ENCODE peak calls at places on chromosomes 1 and 21, in seven cellular contexts. J is transverse colon, H is K562, W is HCT116, U is heart left ventricle, E is A549, Z is right lobe of liver. O is an unnamed sample. For H3K4me1, the result is how much of the 10 kb centered on the place peaks cover.

GRCh38 chr1:228935198-228935663 is 200.0 kb downstream of the RHOU start:
- DNase-seq in J (no peak), U (no peak), H (no peak), E (no peak), W (no peak), Z (no peak), O (no peak)

GRCh38 chr1:57276916-57277315 is 146.9 kb downstream of the DAB1 start:
- DNase-seq in Z (no peak), H (no peak), W (no peak), J (no peak), E (no peak), U (no peak), O (no peak)

GRCh38 chr1:12556368-12556930 is 61.6 kb downstream of the DHRS3 start:
- DNase-seq in Z (peak), J (peak), U (no peak), W (no peak), H (peak), E (peak), O (no peak)

GRCh38 chr1:38141483-38141882 is 94.9 kb upstream of the POU3F1 start:
- DNase-seq in J (no peak), Z (no peak), W (no peak), E (no peak), U (no peak), H (no peak), O (no peak)

GRCh38 chr1:84247425-84248220 is 53.9 kb upstream of the SAMD13 start:
- DNase-seq in Z (no peak), E (peak), U (no peak), H (peak), W (peak), J (peak), O (no peak)

GRCh38 chr21:27649323-27649722 is 682.4 kb upstream of the ADAMTS5 start:
- DNase-seq in Z (no peak), E (no peak), U (no peak), H (no peak), J (no peak), W (no peak), O (no peak)

GRCh38 chr1:113991467-113991997 is 12.3 kb downstream of the OLFML3 start:
- DNase-seq in J (no peak), U (no peak), E (no peak), Z (no peak), W (no peak), H (no peak), O (no peak)

GRCh38 chr1:38578444-38578951 is 281.1 kb downstream of the RRAGC start:
- DNase-seq in H (no peak), E (no peak), W (no peak), U (no peak), J (no peak), Z (no peak), O (no peak)

GRCh38 chr1:177103005-177103404 is 61.5 kb downstream of the ASTN1 start:
- DNase-seq in J (no peak), E (no peak), H (no peak), Z (no peak), W (no peak), U (no peak), O (no peak)

GRCh38 chr1:12567288-12567819 is 50.7 kb downstream of the DHRS3 start:
- DNase-seq in U (no peak), E (no peak), Z (no peak), W (no peak), J (no peak), H (no peak), O (no peak)

GRCh38 chr21:40603774-40604173 is 243.2 kb downstream of the DSCAM start:
- DNase-seq in U (no peak), H (no peak), J (no peak), E (no peak), Z (no peak), W (no peak), O (no peak)

GRCh38 chr1:172002725-172003345 is 161.5 kb downstream of the DNM3 start:
- DNase-seq in W (peak), U (no peak), H (peak), Z (no peak), J (peak), E (peak), O (no peak)

GRCh38 chr1:2950926-2951305 is 70.4 kb upstream of the ACTRT2 start:
- DNase-seq in U (peak), W (no peak), E (no peak), H (no peak), Z (peak), J (no peak), O (no peak)

GRCh38 chr21:40120944-40121575 is 253.8 kb downstream of the PCP4 start:
- DNase-seq in W (no peak), Z (no peak), H (peak), U (no peak), J (no peak), E (peak), O (no peak)

GRCh38 chr1:66598670-66599069 is 64.7 kb downstream of the SGIP1 start:
- DNase-seq in E (no peak), Z (no peak), H (no peak), W (no peak), U (no peak), J (no peak), O (no peak)

GRCh38 chr1:239170828-239171227 is 215.5 kb upstream of the CHRM3 start:
- DNase-seq in J (no peak), W (no peak), H (no peak), Z (no peak), U (no peak), E (no peak), O (no peak)

GRCh38 chr1:19775317-19775716 is 24.4 kb downstream of the TMCO4 start:
- DNase-seq in Z (no peak), H (no peak), U (no peak), W (no peak), E (no peak), J (no peak), O (no peak)

GRCh38 chr1:117683571-117684285 is 77.9 kb downstream of the TENT5C start:
- DNase-seq in J (no peak), W (no peak), Z (no peak), E (no peak), H (no peak), U (no peak), O (no peak)

GRCh38 chr1:71049951-71050598 is 2.5 kb upstream of the PTGER3 start:
- DNase-seq in J (no peak), Z (no peak), H (peak), W (peak), U (no peak), E (peak), O (no peak)

GRCh38 chr1:51936531-51936930 is 54.0 kb downstream of the RAB3B start:
- DNase-seq in J (no peak), E (no peak), Z (no peak), U (no peak), W (no peak), H (no peak), O (no peak)

GRCh38 chr1:22018583-22019559 is 17.4 kb downstream of the CELA3A start:
- DNase-seq in U (peak), J (peak), H (peak), Z (no peak), E (peak), W (no peak), O (peak)

DNA sequence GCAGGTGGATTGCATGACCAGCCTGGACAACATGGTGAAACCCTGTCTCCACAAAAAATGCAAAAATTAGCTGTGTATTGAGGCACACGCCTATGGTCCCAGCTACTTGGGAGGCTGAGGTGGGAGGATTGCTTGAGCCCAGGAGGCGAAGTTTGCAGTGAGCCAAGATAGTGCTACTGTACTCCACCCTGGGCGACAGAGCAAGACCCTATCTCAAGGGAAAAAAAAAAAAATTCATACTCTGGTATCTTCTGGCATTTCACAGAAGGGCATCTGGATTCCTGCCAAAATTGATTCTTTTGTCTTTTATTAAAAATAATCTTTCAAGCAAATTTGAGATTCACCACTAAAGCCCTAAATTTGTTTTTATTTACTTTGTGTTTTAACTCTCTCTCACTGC is 19.2 kb downstream of the CLIC4 start:
- DNase-seq in W (no peak), Z (no peak), U (no peak), H (no peak), J (no peak), E (no peak), O (no peak)
- H3K4me1 ChIP-seq in W (under half), Z (half or more), U (under half), H (under half), J (under half), E (under half), O (half or more)

DNA sequence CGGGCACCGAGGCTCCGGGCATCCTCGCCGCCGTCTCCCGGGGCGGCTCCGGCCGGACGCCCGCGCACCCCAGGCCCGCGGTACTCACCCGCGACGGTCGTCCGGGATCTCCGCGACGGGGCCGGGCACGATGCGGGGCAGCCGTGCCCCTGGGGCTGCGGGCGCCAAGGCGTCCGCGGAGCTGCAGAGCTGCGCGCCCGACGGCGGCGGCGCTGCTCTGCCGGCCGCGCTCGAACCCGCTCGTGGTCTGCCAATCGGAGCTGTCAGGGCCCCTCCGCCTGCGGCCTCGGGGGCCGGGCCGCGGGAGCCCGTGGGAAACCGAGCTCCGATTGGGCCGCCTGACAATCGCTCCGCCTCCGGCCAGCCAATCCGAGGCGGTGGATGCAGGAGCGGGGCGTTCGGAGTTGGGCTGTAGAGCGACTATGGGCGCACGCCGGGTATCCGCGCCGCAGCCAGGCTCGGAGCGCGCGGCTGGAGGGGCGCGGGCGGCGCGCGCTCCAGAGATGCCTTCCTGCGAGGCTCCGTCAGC is 100.6 kb upstream of the SOD1 start:
- DNase-seq in E (peak), U (peak), Z (peak), W (peak), J (peak), H (no peak), O (peak)
- TF ChIP-seq POLR2A in E (no peak), U (no peak), Z (no peak), W (no peak), J (no peak), H (no peak), O (no peak)

GRCh38 chr1:182841368-182841988 is 2.3 kb downstream of the DHX9 start:
- DNase-seq in E (peak), W (no peak), J (no peak), Z (no peak), H (peak), U (no peak), O (no peak)
- H3K4me1 ChIP-seq in E (under half), W (under half), J (under half), Z (under half), H (under half), U (under half), O (half or more)

GRCh38 chr1:246566128-246566807 is at the start of the genes CNST and TFB2M:
- DNase-seq in J (peak), E (peak), U (peak), Z (peak), W (peak), H (peak), O (peak)
- TF ChIP-seq POLR2A in J (peak), E (peak), U (peak), Z (peak), W (peak), H (peak), O (no peak)

GRCh38 chr1:205676002-205676401 is 4.3 kb downstream of the SLC45A3 start:
- DNase-seq in J (peak), Z (peak), W (no peak), U (no peak), H (no peak), E (no peak), O (no peak)
- H3K4me1 ChIP-seq in J (half or more), Z (half or more), W (under half), U (under half), H (under half), E (under half), O (half or more)

GRCh38 chr21:32612075-32612998 is at the start of gene CFAP298:
- DNase-seq in U (peak), W (peak), J (peak), E (peak), H (peak), Z (peak), O (peak)
- TF ChIP-seq POLR2A in U (no peak), W (peak), J (peak), E (peak), H (peak), Z (no peak), O (no peak)

GRCh38 chr1:36467708-36468455 is 3.7 kb upstream of the MRPS15 start:
- DNase-seq in W (no peak), E (no peak), Z (no peak), H (no peak), J (no peak), U (no peak), O (no peak)

GRCh38 chr1:36465731-36466369 is 1.7 kb upstream of the MRPS15 start:
- DNase-seq in W (no peak), H (no peak), J (no peak), U (no peak), Z (no peak), E (no peak), O (no peak)

GRCh38 chr1:36464605-36465393 is 615 bp upstream of the MRPS15 start:
- DNase-seq in U (no peak), E (no peak), Z (no peak), H (no peak), W (no peak), J (no peak), O (no peak)

GRCh38 chr1:36467027-36467410 is 2.8 kb upstream of the MRPS15 start:
- DNase-seq in E (no peak), W (no peak), H (no peak), Z (no peak), J (no peak), U (no peak), O (no peak)

DNA sequence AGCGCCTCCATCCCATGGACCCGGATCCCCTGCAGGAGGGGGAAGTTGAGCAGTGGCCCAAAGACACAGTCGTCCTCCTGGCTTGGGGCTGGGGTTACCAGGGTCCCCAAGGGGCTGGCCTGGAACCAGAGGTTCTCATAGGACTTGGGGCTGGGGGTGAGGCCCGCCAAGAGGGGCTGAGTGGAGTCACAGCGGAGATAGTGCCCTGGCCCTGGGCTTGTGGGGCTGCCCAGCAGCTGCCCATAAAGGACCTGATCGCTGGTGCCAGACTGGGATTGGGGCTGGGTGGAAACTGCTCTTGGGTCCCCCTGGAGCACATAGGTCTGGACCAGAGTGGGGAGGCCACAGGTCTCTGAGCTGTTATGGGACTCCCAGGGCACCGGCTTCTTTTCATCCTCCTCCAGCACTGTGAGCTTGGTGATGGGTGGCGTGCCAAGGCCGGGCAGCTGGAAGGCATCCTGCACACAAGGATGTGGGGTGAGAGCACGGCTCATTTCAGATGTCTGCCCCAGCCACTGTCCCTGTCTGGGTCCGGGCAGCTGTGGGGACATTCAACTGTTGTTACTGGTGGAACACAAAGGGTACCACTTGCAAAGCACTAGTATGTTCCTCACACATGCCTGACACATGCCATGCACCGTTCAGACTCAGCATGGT is 2.3 kb upstream of the MRPS15 start:
- DNase-seq in E (no peak), J (no peak), U (no peak), H (no peak), W (no peak), Z (no peak), O (no peak)
- H3K4me1 ChIP-seq in E (under half), J (under half), U (under half), H (under half), W (under half), Z (under half), O (under half)

DNA sequence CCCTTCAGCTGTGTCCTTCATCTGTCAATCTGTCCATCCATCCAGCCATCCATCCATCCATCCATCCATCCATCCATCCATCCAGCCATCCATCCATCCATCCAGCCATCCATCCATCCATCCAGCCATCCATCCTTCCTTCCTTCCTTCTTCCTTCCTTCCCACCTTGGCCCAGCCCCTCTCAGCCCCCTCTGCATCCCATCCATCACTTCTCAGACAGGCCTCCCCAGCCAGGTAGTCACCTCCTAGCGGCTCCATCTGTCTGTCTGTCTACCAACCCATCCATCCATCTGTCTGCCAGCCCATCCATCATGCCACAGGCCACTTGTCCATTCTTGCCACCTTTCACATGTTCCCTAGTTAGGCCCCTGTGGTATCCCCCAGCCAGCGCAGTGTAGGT is 10.2 kb upstream of the EPHA2 start:
- DNase-seq in Z (no peak), W (no peak), E (no peak), U (no peak), J (no peak), H (no peak), O (no peak)
- TF ChIP-seq POLR2A in Z (no peak), W (no peak), E (no peak), U (no peak), J (no peak), H (no peak), O (no peak)

O was measured in stomach.